ENCODE peak calls at places on chromosomes 13 and 19, in four cellular contexts. J, W, K and G are unnamed samples.

GRCh38 chr19:30388327-30388726 is 16.1 kb downstream of the ZNF536 start:
- DNase-seq in W (no peak), J (no peak), K (no peak), G (no peak)

GRCh38 chr19:28234637-28235036 is 978.3 kb downstream of the UQCRFS1 start:
- DNase-seq in K (no peak), J (no peak), W (no peak), G (no peak)

GRCh38 chr13:45807520-45808099 is 43.9 kb downstream of the SIAH3 start:
- DNase-seq in W (peak; percentile 21), J (peak; percentile 33), K (peak; percentile 63), G (peak; percentile 75)

GRCh38 chr13:40503026-40503425 is 163.4 kb downstream of the FOXO1 start:
- DNase-seq in K (no peak), J (no peak), W (no peak), G (no peak)

GRCh38 chr13:73058741-73059459 is at the start of gene KLF5:
- DNase-seq in W (peak; percentile 95), J (peak; percentile 97), K (peak; percentile 95), G (peak; percentile 91)

GRCh38 chr19:10111405-10111811 is at the start of gene P2RY11:
- DNase-seq in K (no peak), J (no peak), W (peak; percentile 11), G (peak; percentile 98)

GRCh38 chr13:44732503-44733098 is 156.5 kb upstream of the TSC22D1 start:
- DNase-seq in J (no peak), K (no peak), W (no peak), G (no peak)

GRCh38 chr19:13825489-13826475 is 30.5 kb downstream of the ZSWIM4 start:
- DNase-seq in W (peak; percentile 88), K (no peak), J (peak; percentile 53), G (peak; percentile 45)

GRCh38 chr13:111232191-111232590 is 88.3 kb upstream of the TEX29 start:
- DNase-seq in W (no peak), J (no peak), K (no peak), G (no peak)

GRCh38 chr13:110540871-110541525 is 20.5 kb downstream of the RAB20 start:
- DNase-seq in J (no peak), K (no peak), W (no peak), G (no peak)

GRCh38 chr13:112926003-112926402 is 43.0 kb upstream of the MCF2L start:
- DNase-seq in W (no peak), J (no peak), K (no peak), G (no peak)

GRCh38 chr19:34667349-34668076 is 9.4 kb downstream of the SCGB2B2 start:
- DNase-seq in W (peak; percentile 13), K (peak; percentile 8), J (no peak), G (peak; percentile 52)

GRCh38 chr13:30388401-30389283 is 33.7 kb upstream of the UBE2L5 start:
- DNase-seq in K (peak; percentile 23), W (no peak), J (no peak), G (peak; percentile 80)

GRCh38 chr13:89899302-89900103 is 1448.0 kb upstream of the MIR17HG start:
- DNase-seq in W (no peak), K (no peak), J (no peak), G (no peak)

GRCh38 chr13:27334774-27335490 is 64.3 kb downstream of the RASL11A start:
- DNase-seq in W (no peak), K (no peak), J (no peak), G (no peak)

GRCh38 chr19:43786665-43787064 is 5.9 kb upstream of the KCNN4 start:
- DNase-seq in J (no peak), W (no peak), K (no peak), G (no peak)

GRCh38 chr13:23578411-23579071 is 8.3 kb downstream of the TNFRSF19 start:
- DNase-seq in K (peak; percentile 4), W (peak; percentile 46), J (peak; percentile 59), G (peak; percentile 71)

GRCh38 chr19:2274937-2275535 is 6.9 kb downstream of the PEAK3 start:
- DNase-seq in W (peak; percentile 54), J (peak; percentile 68), K (peak; percentile 60), G (peak; percentile 73)

GRCh38 chr19:14497347-14497921 is 1.5 kb upstream of the GIPC1 start:
- DNase-seq in K (peak; percentile 59), J (peak; percentile 56), W (no peak), G (no peak)

GRCh38 chr13:110394371-110394841 is 87.3 kb downstream of the COL4A2 start:
- DNase-seq in W (no peak), J (no peak), K (no peak), G (no peak)

GRCh38 chr13:56700324-56700723 is 440.4 kb upstream of the PRR20A start:
- DNase-seq in J (peak; percentile 2), K (no peak), W (no peak), G (peak; percentile 1)

GRCh38 chr13:107144432-107144831 is 576.5 kb upstream of the ARGLU1 start:
- DNase-seq in W (no peak), K (peak; percentile 60), J (no peak), G (no peak)

GRCh38 chr13:25468330-25469178 is 96.8 kb downstream of the ATP8A2 start:
- DNase-seq in K (no peak), J (no peak), W (peak; percentile 91), G (no peak)

GRCh38 chr13:38872693-38873092 is 117.9 kb downstream of the STOML3 start:
- DNase-seq in K (peak; percentile 21), J (peak; percentile 41), W (peak; percentile 20), G (peak; percentile 57)

GRCh38 chr13:49602005-49602404 is 16.6 kb upstream of the RCBTB1 start:
- DNase-seq in W (no peak), J (no peak), K (no peak), G (no peak)

GRCh38 chr13:68905186-68905585 is 1202.4 kb upstream of the ATXN8OS start:
- DNase-seq in K (no peak), J (no peak), W (no peak), G (no peak)

GRCh38 chr13:19910336-19911072 is 47.1 kb upstream of the ZMYM5 start:
- DNase-seq in J (peak; percentile 45), W (no peak), K (no peak), G (no peak)

GRCh38 chr13:24180743-24181384 is 20.3 kb downstream of the SPATA13 start:
- DNase-seq in W (no peak), K (no peak), J (no peak), G (no peak)

GRCh38 chr13:111901301-111901905 is 165.5 kb upstream of the SOX1 start:
- DNase-seq in W (no peak), K (no peak), J (no peak), G (no peak)

GRCh38 chr19:33125929-33126388 is 6.0 kb upstream of the WDR88 start:
- DNase-seq in W (peak; percentile 71), J (peak; percentile 85), K (peak; percentile 73), G (peak; percentile 66)

GRCh38 chr19:47195462-47195861 is 35.5 kb downstream of the BBC3 start:
- DNase-seq in W (no peak), K (no peak), J (no peak), G (no peak)

GRCh38 chr13:99382428-99383133 is 75.4 kb upstream of the GPR183 start:
- DNase-seq in J (no peak), W (no peak), K (no peak), G (no peak)

GRCh38 chr13:89115307-89115706 is 1444.1 kb downstream of the SLITRK5 start:
- DNase-seq in W (no peak), K (no peak), J (no peak), G (peak; percentile 4)

GRCh38 chr19:33388231-33388816 is 14.8 kb downstream of the CEBPG start:
- DNase-seq in K (no peak), W (no peak), J (no peak), G (no peak)

DNA sequence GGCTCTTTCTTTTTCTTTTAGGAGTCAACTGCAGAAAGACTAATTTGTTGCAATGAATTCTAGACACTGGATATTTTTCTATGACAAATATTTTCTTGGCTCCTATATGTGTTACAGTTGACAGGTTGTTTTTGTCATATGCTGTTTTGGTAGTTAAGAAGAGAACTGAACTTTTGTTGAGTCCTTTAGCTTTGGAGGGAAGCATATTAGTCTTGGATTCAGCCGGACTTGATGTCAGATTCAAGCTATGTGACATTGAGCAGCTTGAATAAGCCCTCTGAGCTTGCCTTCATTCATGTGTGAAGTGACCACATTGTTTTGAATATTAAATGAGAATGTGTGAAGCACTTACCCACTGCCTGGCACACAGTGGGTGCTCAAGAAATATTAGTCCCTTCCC is 181.9 kb upstream of the RNF113B start:
- DNase-seq in W (no peak), K (no peak), J (no peak), G (no peak)
- TF ChIP-seq POLR2A in W (no peak), K (no peak), J (no peak), G (no peak)

DNA sequence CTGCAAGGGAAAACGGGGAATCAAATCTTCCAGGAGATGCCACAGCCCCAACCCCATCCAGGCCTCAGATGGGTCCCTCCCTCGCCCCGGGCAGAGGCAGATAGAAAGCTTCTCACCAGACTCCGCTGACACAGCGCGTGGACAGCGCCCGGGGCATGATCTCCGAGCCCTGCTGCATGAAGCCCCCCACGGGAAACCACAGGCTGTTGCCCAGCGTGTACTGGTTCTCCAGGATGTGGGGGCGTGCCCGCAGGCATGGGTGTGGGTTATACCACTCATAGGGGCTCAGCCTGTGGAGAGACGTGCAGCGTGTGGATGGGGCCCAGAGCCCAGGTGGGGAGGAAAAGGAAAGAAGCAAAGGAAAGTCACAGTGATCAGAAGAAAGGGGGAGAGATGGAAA is 27.2 kb upstream of the ATP1A3 start:
- DNase-seq in K (no peak), W (no peak), J (no peak), G (no peak)
- TF ChIP-seq MAX in K (no peak), W (no peak), J (no peak), G (no peak)

GRCh38 chr19:18520848-18521691 is 800 bp downstream of the ELL start:
- DNase-seq in J (no peak), K (peak; percentile 22), W (peak; percentile 51), G (peak; percentile 46)

GRCh38 chr19:18521692-18522123 is at the start of gene ELL:
- DNase-seq in J (no peak), K (no peak), W (no peak), G (no peak)

GRCh38 chr19:18519962-18520847 is 1.7 kb downstream of the ELL start:
- DNase-seq in K (peak; percentile 85), W (no peak), J (peak; percentile 80), G (peak; percentile 71)

GRCh38 chr19:18523841-18524240 is 2.0 kb upstream of the ELL start:
- DNase-seq in W (no peak), J (no peak), K (no peak), G (no peak)

GRCh38 chr19:18522124-18522861 is 423 bp upstream of the ELL start:
- DNase-seq in K (peak; percentile 100), J (peak; percentile 100), W (peak; percentile 95), G (peak; percentile 100)
- TF ChIP-seq POLR2A in K (no peak), J (peak; percentile 62), W (peak; percentile 34), G (peak; percentile 20)

GRCh38 chr13:77389617-77389984 is 62.7 kb upstream of the MYCBP2 start:
- DNase-seq in J (no peak), W (no peak), K (no peak), G (no peak)

GRCh38 chr13:77391475-77391874 is 64.6 kb upstream of the MYCBP2 start:
- DNase-seq in W (no peak), J (no peak), K (no peak), G (no peak)

GRCh38 chr13:77387607-77388200 is 60.8 kb upstream of the MYCBP2 start:
- DNase-seq in K (no peak), W (no peak), J (no peak), G (no peak)

GRCh38 chr13:77388944-77389616 is 62.2 kb upstream of the MYCBP2 start:
- DNase-seq in J (no peak), K (no peak), W (no peak), G (peak; percentile 32)

DNA sequence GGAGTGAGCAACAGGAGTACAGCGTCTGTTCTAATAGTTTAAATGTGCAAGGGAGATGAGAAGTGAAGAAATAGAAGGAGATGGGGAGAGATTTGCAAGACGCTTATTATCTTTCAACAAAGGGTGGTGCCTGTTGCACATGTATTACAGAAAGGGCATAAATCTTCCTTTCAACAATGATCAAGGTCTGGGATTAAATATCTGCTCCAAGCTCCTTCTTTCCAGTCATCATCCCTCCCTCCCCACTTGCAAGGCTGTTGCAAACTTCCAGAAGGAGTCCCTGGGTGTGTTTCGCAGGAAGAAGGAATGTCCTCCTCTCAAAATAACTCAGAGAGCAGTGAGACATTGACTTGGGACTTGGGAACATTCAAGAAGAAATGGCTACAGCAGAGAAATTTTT is 63.5 kb upstream of the MYCBP2 start:
- DNase-seq in J (no peak), K (no peak), W (no peak), G (peak; percentile 25)
- TF ChIP-seq MAX in J (no peak), K (no peak), W (no peak), G (no peak)